ENCODE peak calls at places on chromosomes 5 and 9, in six cellular contexts. S is psoas muscle, R is cardiac muscle cell, O is foreskin keratinocyte, L is breast epithelium, M is transverse colon. Y is an unnamed sample.

GRCh38 chr5:103505581-103506305 is 56.8 kb downstream of the NUDT12 start:
- DNase-seq in S (no peak), M (no peak), R (no peak), O (peak; percentile 71), L (no peak), Y (no peak)

GRCh38 chr5:172175263-172175719 is 12.7 kb downstream of the STK10 start:
- DNase-seq in R (peak; percentile 20), O (no peak), L (no peak), M (peak; percentile 83), S (peak; percentile 65), Y (peak; percentile 68)

GRCh38 chr5:1254196-1254595 is 29.0 kb downstream of the SLC6A18 start:
- DNase-seq in R (no peak), L (no peak), M (no peak), S (no peak), O (no peak), Y (no peak)

GRCh38 chr9:15250013-15250412 is 57.0 kb downstream of the TTC39B start:
- DNase-seq in R (peak; percentile 32), L (no peak), M (no peak), O (no peak), S (no peak), Y (no peak)

GRCh38 chr5:148827723-148828122 is 1.3 kb downstream of the ADRB2 start:
- DNase-seq in O (no peak), S (no peak), L (no peak), M (no peak), R (no peak), Y (no peak)

GRCh38 chr9:100652850-100653249 is 75.0 kb downstream of the CAVIN4 start:
- DNase-seq in S (no peak), O (no peak), M (no peak), L (no peak), R (no peak), Y (no peak)

GRCh38 chr5:74098456-74098855 is 472.5 kb downstream of the ARHGEF28 start:
- DNase-seq in S (no peak), L (no peak), O (no peak), M (no peak), R (no peak), Y (no peak)

GRCh38 chr5:9052421-9052820 is 493.5 kb downstream of the SEMA5A start:
- DNase-seq in R (no peak), L (no peak), S (no peak), M (no peak), O (no peak), Y (no peak)

GRCh38 chr5:82225525-82226172 is 52.5 kb downstream of the RPS23 start:
- DNase-seq in S (no peak), M (peak; percentile 59), O (peak; percentile 53), L (peak; percentile 53), R (peak; percentile 68), Y (peak; percentile 73)

GRCh38 chr5:119340597-119341218 is 15.1 kb upstream of the TNFAIP8 start:
- DNase-seq in R (no peak), M (peak; percentile 70), S (no peak), O (no peak), L (no peak), Y (no peak)

GRCh38 chr5:7464182-7464581 is 68.2 kb downstream of the ADCY2 start:
- DNase-seq in M (no peak), O (no peak), R (no peak), L (no peak), S (no peak), Y (no peak)

GRCh38 chr9:13296972-13297371 is 17.5 kb upstream of the MPDZ start:
- DNase-seq in S (no peak), M (no peak), R (no peak), O (no peak), L (no peak), Y (no peak)

GRCh38 chr9:133346021-133346713 is 1.8 kb downstream of the MED22 start:
- DNase-seq in O (no peak), R (no peak), S (no peak), L (no peak), M (no peak), Y (no peak)

GRCh38 chr9:91750343-91750742 is 199.7 kb downstream of the ROR2 start:
- DNase-seq in S (no peak), R (no peak), M (no peak), L (no peak), O (no peak), Y (peak; percentile 31)

GRCh38 chr9:127181595-127182190 is 59.3 kb upstream of the ANGPTL2 start:
- DNase-seq in O (no peak), S (no peak), R (no peak), L (peak; percentile 5), M (peak; percentile 2), Y (no peak)

GRCh38 chr9:126804198-126804695 is 593 bp upstream of the ZBTB43 start:
- DNase-seq in L (no peak), M (no peak), R (no peak), O (no peak), S (no peak), Y (no peak)

GRCh38 chr5:98503582-98503981 is 269.9 kb upstream of the RGMB start:
- DNase-seq in L (no peak), M (no peak), S (no peak), R (no peak), O (no peak), Y (no peak)

DNA sequence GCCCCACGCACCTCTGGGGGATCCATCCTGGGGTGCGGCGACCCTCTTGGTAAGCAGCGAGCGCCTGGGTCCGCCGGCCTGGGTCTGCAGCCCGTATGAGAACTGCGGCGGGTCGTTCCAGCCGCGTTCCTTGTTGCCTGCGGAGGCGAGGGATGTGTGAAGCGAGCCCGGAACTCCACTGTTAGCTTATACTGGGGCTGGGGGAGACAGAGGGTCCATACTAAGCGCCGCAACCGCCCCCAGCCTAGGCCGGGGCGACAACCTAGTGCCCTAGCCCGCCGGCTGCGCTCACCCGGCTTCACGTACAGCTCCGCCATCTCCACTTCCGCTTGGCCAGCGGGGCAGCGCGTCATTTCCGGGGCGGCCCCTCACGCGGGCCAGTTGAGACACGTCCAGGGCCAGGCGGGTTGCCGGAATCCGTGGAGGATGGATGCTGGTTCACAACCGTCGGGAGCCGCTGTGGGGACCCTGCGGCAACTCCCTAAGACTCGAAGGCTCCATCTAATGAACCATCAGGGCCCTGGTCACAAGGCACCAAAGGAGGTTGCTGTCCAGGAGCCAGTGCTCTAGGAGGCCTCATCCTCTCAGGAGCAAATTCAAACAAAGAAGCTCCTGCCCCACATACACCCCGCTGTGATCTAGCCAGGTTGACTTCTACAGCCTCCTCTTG is at the start of gene SRA1:
- DNase-seq in O (peak; percentile 81), L (peak; percentile 87), M (peak; percentile 95), R (peak; percentile 93), S (peak; percentile 94), Y (peak; percentile 96)
- TF ChIP-seq CTCF in O (peak; percentile 27), L (no peak), M (no peak), R (no peak), S (no peak), Y (no peak)

GRCh38 chr5:38871790-38872551 is 26.2 kb downstream of the OSMR start:
- DNase-seq in R (no peak), M (no peak), S (no peak), O (peak; percentile 100), L (no peak), Y (no peak)

GRCh38 chr5:38870595-38870994 is 24.8 kb downstream of the OSMR start:
- DNase-seq in O (no peak), S (no peak), L (no peak), M (no peak), R (no peak), Y (no peak)

GRCh38 chr5:38867071-38867790 is 21.4 kb downstream of the OSMR start:
- DNase-seq in L (no peak), O (no peak), M (no peak), R (no peak), S (no peak), Y (no peak)

GRCh38 chr5:38872826-38873225 is 27.0 kb downstream of the OSMR start:
- DNase-seq in S (no peak), L (no peak), R (no peak), M (no peak), O (peak; percentile 45), Y (no peak)

GRCh38 chr5:38871211-38871610 is 25.4 kb downstream of the OSMR start:
- DNase-seq in L (no peak), S (no peak), R (no peak), O (peak; percentile 64), M (no peak), Y (no peak)
- H3K27ac ChIP-seq in L (no peak overlapping the region), S (no peak overlapping the region), R (no peak overlapping the region), O (peak overlapping the region; percentile 94), M (peak overlapping the region; percentile 41), Y (no peak overlapping the region)

GRCh38 chr9:5263568-5264218 is 32.5 kb downstream of the INSL4 start:
- DNase-seq in L (no peak), O (peak; percentile 26), R (peak; percentile 27), M (no peak), S (no peak), Y (no peak)
- TF ChIP-seq CTCF in L (no peak), O (peak; percentile 51), R (peak; percentile 31), M (peak; percentile 5), S (peak; percentile 4), Y (no peak)

DNA sequence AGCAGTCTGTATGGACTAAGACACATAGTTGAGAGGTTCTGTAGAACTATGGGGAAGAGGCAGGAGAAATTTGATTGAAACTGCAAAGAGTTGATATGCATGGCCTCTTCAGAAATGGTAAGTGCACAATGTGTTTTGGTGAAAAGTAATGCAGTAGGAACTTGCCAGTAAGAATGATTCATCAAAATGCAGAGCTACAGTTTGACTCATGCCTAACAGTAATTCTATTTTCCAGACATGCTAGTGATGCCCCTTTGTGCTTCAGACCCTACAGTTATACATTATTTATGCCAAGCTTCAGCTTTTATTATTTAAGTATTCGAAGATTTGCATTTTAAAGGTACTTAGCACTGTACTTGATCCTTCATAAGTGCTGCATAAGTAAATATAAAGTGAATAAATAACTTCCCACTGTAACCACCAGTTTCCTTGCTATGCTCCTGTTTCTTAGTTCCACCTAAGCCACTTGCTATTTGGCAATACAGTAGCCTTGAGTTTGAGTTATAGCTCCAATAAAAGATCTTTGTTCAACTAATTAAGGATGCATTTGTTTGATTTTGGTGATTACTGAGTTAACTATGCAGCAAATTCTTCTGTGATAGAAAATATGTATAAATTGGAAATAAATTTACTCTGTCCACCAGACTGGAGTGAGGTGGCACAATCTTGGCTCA is 3.6 kb upstream of the SPATA31E1 start:
- DNase-seq in L (no peak), O (peak; percentile 67), R (no peak), S (no peak), M (no peak), Y (no peak)
- H3K27ac ChIP-seq in L (no peak overlapping the region), O (no peak overlapping the region), R (no peak overlapping the region), S (no peak overlapping the region), M (peak overlapping the region; percentile 23), Y (no peak overlapping the region)

DNA sequence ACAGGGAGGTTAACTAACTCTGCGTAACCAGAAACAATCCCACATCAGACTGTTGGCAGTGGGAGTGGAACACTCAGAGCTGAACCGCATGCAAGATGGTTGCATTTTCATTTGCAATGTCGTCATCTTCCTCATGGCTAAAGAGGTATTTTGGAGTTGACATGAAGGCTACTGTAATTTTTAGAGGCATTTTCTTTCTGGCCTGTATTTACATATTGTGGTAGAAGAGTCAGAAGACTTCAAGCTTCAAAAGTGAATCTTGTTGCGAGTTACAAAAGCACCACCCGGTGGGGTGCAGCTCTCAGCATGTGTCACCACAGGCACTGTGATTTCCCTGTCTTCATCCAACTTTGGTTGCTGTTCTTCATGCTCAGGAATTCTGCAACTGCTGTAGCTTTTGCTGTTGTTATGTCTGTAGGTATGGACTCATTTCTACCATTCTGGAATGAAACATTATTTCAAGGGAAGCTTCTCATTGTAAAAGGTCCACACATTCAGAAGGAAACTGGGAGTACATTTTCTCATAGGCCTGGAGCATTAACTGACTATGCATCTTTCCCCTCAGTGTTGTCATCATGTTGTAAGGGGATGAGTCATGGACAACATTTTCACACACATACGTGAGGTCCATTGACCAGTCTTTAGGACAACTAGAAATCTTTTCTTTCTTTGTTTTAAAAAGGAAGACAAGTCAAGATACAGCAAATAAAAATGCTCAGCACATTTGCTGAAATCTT is 35.4 kb upstream of the GDNF start:
- DNase-seq in O (peak; percentile 78), R (no peak), S (no peak), M (no peak), L (no peak), Y (no peak)
- TF ChIP-seq CTCF in O (peak; percentile 24), R (no peak), S (no peak), M (no peak), L (no peak), Y (no peak)

GRCh38 chr5:174503461-174504265 is 220.7 kb upstream of the MSX2 start:
- DNase-seq in M (peak; percentile 52), R (no peak), L (no peak), S (no peak), O (peak; percentile 92), Y (no peak)
- H3K27ac ChIP-seq in M (no peak overlapping the region), R (no peak overlapping the region), L (peak overlapping the region; percentile 76), S (no peak overlapping the region), O (peak overlapping the region; percentile 68), Y (no peak overlapping the region)

Y was measured in colonic mucosa.